ENCODE peak calls at places on chromosomes 3 and 15, in ten cellular contexts. One of them, this sample, is unnamed. For H3K4me1, the result is how much of the 10 kb centered on the place peaks cover.

GRCh38 chr3:50604628-50605588 is 6.7 kb downstream of the CISH start:
- DNase-seq in transverse colon: peak
- DNase-seq in pancreas: peak
- DNase-seq in tibial nerve: no peak
- DNase-seq in stomach: peak
- DNase-seq in OCI-LY7: peak
- DNase-seq in K562: no peak
- DNase-seq in left lung: no peak
- DNase-seq in lower lobe of right lung: no peak
- DNase-seq in A549: no peak
- DNase-seq in this sample: peak

GRCh38 chr3:141302364-141303141 is 65.8 kb upstream of the ZBTB38 start:
- DNase-seq in transverse colon: no peak
- DNase-seq in pancreas: no peak
- DNase-seq in tibial nerve: no peak
- DNase-seq in stomach: no peak
- DNase-seq in OCI-LY7: no peak
- DNase-seq in K562: no peak
- DNase-seq in left lung: no peak
- DNase-seq in lower lobe of right lung: no peak
- DNase-seq in A549: peak
- DNase-seq in this sample: no peak

GRCh38 chr3:21290557-21290956 is 460.5 kb downstream of the ZNF385D start:
- DNase-seq in transverse colon: no peak
- DNase-seq in pancreas: no peak
- DNase-seq in tibial nerve: no peak
- DNase-seq in stomach: no peak
- DNase-seq in OCI-LY7: no peak
- DNase-seq in K562: peak
- DNase-seq in left lung: no peak
- DNase-seq in lower lobe of right lung: no peak
- DNase-seq in A549: no peak
- DNase-seq in this sample: no peak

GRCh38 chr3:47527952-47528718 is 14.6 kb upstream of the ELP6 start:
- DNase-seq in transverse colon: no peak
- DNase-seq in pancreas: no peak
- DNase-seq in tibial nerve: no peak
- DNase-seq in stomach: no peak
- DNase-seq in OCI-LY7: no peak
- DNase-seq in K562: no peak
- DNase-seq in left lung: no peak
- DNase-seq in lower lobe of right lung: no peak
- DNase-seq in A549: no peak
- DNase-seq in this sample: no peak

GRCh38 chr3:52041118-52041847 is 15.1 kb downstream of the DUSP7 start:
- DNase-seq in transverse colon: no peak
- DNase-seq in pancreas: no peak
- DNase-seq in tibial nerve: no peak
- DNase-seq in stomach: no peak
- DNase-seq in OCI-LY7: no peak
- DNase-seq in K562: peak
- DNase-seq in left lung: no peak
- DNase-seq in lower lobe of right lung: no peak
- DNase-seq in A549: no peak
- DNase-seq in this sample: no peak

GRCh38 chr15:31477851-31478250 is 151.2 kb downstream of the KLF13 start:
- DNase-seq in transverse colon: peak
- DNase-seq in pancreas: no peak
- DNase-seq in tibial nerve: no peak
- DNase-seq in stomach: peak
- DNase-seq in OCI-LY7: no peak
- DNase-seq in K562: no peak
- DNase-seq in left lung: no peak
- DNase-seq in lower lobe of right lung: no peak
- DNase-seq in A549: no peak
- DNase-seq in this sample: no peak

GRCh38 chr3:111735271-111735758 is 123.8 kb upstream of the PHLDB2 start:
- DNase-seq in transverse colon: no peak
- DNase-seq in pancreas: no peak
- DNase-seq in tibial nerve: no peak
- DNase-seq in stomach: no peak
- DNase-seq in OCI-LY7: no peak
- DNase-seq in K562: no peak
- DNase-seq in left lung: no peak
- DNase-seq in lower lobe of right lung: no peak
- DNase-seq in A549: peak
- DNase-seq in this sample: no peak

GRCh38 chr3:151630035-151630434 is 103.7 kb upstream of the AADACL2 start:
- DNase-seq in transverse colon: no peak
- DNase-seq in pancreas: no peak
- DNase-seq in tibial nerve: no peak
- DNase-seq in stomach: no peak
- DNase-seq in OCI-LY7: no peak
- DNase-seq in K562: no peak
- DNase-seq in left lung: no peak
- DNase-seq in lower lobe of right lung: no peak
- DNase-seq in A549: no peak
- DNase-seq in this sample: no peak

GRCh38 chr3:195698325-195699147 is 22.2 kb upstream of the MUC20 start:
- DNase-seq in transverse colon: no peak
- DNase-seq in pancreas: no peak
- DNase-seq in tibial nerve: no peak
- DNase-seq in stomach: no peak
- DNase-seq in OCI-LY7: no peak
- DNase-seq in K562: no peak
- DNase-seq in left lung: no peak
- DNase-seq in lower lobe of right lung: no peak
- DNase-seq in A549: no peak
- DNase-seq in this sample: no peak

GRCh38 chr3:195032106-195032759 is 238.7 kb downstream of the XXYLT1 start:
- DNase-seq in transverse colon: no peak
- DNase-seq in pancreas: no peak
- DNase-seq in tibial nerve: no peak
- DNase-seq in stomach: no peak
- DNase-seq in OCI-LY7: no peak
- DNase-seq in K562: no peak
- DNase-seq in left lung: peak
- DNase-seq in lower lobe of right lung: no peak
- DNase-seq in A549: no peak
- DNase-seq in this sample: peak

GRCh38 chr15:63387741-63388468 is 6.3 kb upstream of the CA12 start:
- DNase-seq in transverse colon: no peak
- DNase-seq in pancreas: no peak
- DNase-seq in tibial nerve: no peak
- DNase-seq in stomach: no peak
- DNase-seq in OCI-LY7: no peak
- DNase-seq in K562: no peak
- DNase-seq in left lung: no peak
- DNase-seq in lower lobe of right lung: no peak
- DNase-seq in A549: no peak
- DNase-seq in this sample: no peak

GRCh38 chr3:23612296-23612891 is 193.4 kb upstream of the UBE2E1 start:
- DNase-seq in transverse colon: peak
- DNase-seq in pancreas: no peak
- DNase-seq in tibial nerve: no peak
- DNase-seq in stomach: no peak
- DNase-seq in OCI-LY7: no peak
- DNase-seq in K562: no peak
- DNase-seq in left lung: no peak
- DNase-seq in lower lobe of right lung: no peak
- DNase-seq in A549: no peak
- DNase-seq in this sample: no peak

GRCh38 chr3:16824085-16824696 is 60.6 kb upstream of the PLCL2 start:
- DNase-seq in transverse colon: no peak
- DNase-seq in pancreas: no peak
- DNase-seq in tibial nerve: no peak
- DNase-seq in stomach: no peak
- DNase-seq in OCI-LY7: peak
- DNase-seq in K562: no peak
- DNase-seq in left lung: no peak
- DNase-seq in lower lobe of right lung: no peak
- DNase-seq in A549: no peak
- DNase-seq in this sample: no peak

GRCh38 chr3:4898454-4899313 is 80.6 kb upstream of the BHLHE40 start:
- DNase-seq in transverse colon: no peak
- DNase-seq in pancreas: no peak
- DNase-seq in tibial nerve: no peak
- DNase-seq in stomach: no peak
- DNase-seq in OCI-LY7: no peak
- DNase-seq in K562: peak
- DNase-seq in left lung: no peak
- DNase-seq in lower lobe of right lung: no peak
- DNase-seq in A549: no peak
- DNase-seq in this sample: no peak

GRCh38 chr15:88858934-88859333 is 36.4 kb downstream of the HAPLN3 start:
- DNase-seq in transverse colon: no peak
- DNase-seq in pancreas: no peak
- DNase-seq in tibial nerve: no peak
- DNase-seq in stomach: no peak
- DNase-seq in OCI-LY7: no peak
- DNase-seq in K562: no peak
- DNase-seq in left lung: no peak
- DNase-seq in lower lobe of right lung: no peak
- DNase-seq in A549: no peak
- DNase-seq in this sample: peak

GRCh38 chr15:45425135-45425534 is 46.8 kb upstream of the GATM start:
- DNase-seq in transverse colon: no peak
- DNase-seq in pancreas: no peak
- DNase-seq in tibial nerve: no peak
- DNase-seq in stomach: no peak
- DNase-seq in OCI-LY7: no peak
- DNase-seq in K562: no peak
- DNase-seq in left lung: no peak
- DNase-seq in lower lobe of right lung: no peak
- DNase-seq in A549: no peak
- DNase-seq in this sample: no peak

GRCh38 chr3:102140116-102140515 is 290.8 kb downstream of the NFKBIZ start:
- DNase-seq in transverse colon: no peak
- DNase-seq in pancreas: no peak
- DNase-seq in tibial nerve: no peak
- DNase-seq in stomach: no peak
- DNase-seq in OCI-LY7: no peak
- DNase-seq in K562: no peak
- DNase-seq in left lung: no peak
- DNase-seq in lower lobe of right lung: no peak
- DNase-seq in A549: no peak
- DNase-seq in this sample: no peak

GRCh38 chr3:63473641-63474166 is 178.8 kb upstream of the SNTN start:
- DNase-seq in transverse colon: no peak
- DNase-seq in pancreas: no peak
- DNase-seq in tibial nerve: no peak
- DNase-seq in stomach: no peak
- DNase-seq in OCI-LY7: no peak
- DNase-seq in K562: no peak
- DNase-seq in left lung: no peak
- DNase-seq in lower lobe of right lung: no peak
- DNase-seq in A549: no peak
- DNase-seq in this sample: no peak
- H3K4me1 ChIP-seq in transverse colon: under half
- H3K4me1 ChIP-seq in pancreas: under half
- H3K4me1 ChIP-seq in tibial nerve: under half
- H3K4me1 ChIP-seq in stomach: under half
- H3K4me1 ChIP-seq in OCI-LY7: under half
- H3K4me1 ChIP-seq in K562: under half
- H3K4me1 ChIP-seq in left lung: under half
- H3K4me1 ChIP-seq in lower lobe of right lung: under half
- H3K4me1 ChIP-seq in A549: under half
- H3K4me1 ChIP-seq in this sample: under half

GRCh38 chr3:147943265-147943945 is 534.2 kb downstream of the ZIC1 start:
- DNase-seq in transverse colon: no peak
- DNase-seq in pancreas: no peak
- DNase-seq in tibial nerve: no peak
- DNase-seq in stomach: no peak
- DNase-seq in OCI-LY7: no peak
- DNase-seq in K562: no peak
- DNase-seq in left lung: no peak
- DNase-seq in lower lobe of right lung: no peak
- DNase-seq in A549: peak
- DNase-seq in this sample: no peak

GRCh38 chr3:147940400-147940799 is 531.2 kb downstream of the ZIC1 start:
- DNase-seq in transverse colon: no peak
- DNase-seq in pancreas: no peak
- DNase-seq in tibial nerve: no peak
- DNase-seq in stomach: no peak
- DNase-seq in OCI-LY7: no peak
- DNase-seq in K562: no peak
- DNase-seq in left lung: no peak
- DNase-seq in lower lobe of right lung: no peak
- DNase-seq in A549: no peak
- DNase-seq in this sample: no peak

GRCh38 chr3:147941984-147942383 is 532.8 kb downstream of the ZIC1 start:
- DNase-seq in transverse colon: no peak
- DNase-seq in pancreas: no peak
- DNase-seq in tibial nerve: no peak
- DNase-seq in stomach: no peak
- DNase-seq in OCI-LY7: no peak
- DNase-seq in K562: no peak
- DNase-seq in left lung: no peak
- DNase-seq in lower lobe of right lung: no peak
- DNase-seq in A549: no peak
- DNase-seq in this sample: no peak

GRCh38 chr3:147940846-147941245 is 531.7 kb downstream of the ZIC1 start:
- DNase-seq in transverse colon: no peak
- DNase-seq in pancreas: no peak
- DNase-seq in tibial nerve: no peak
- DNase-seq in stomach: no peak
- DNase-seq in OCI-LY7: no peak
- DNase-seq in K562: no peak
- DNase-seq in left lung: no peak
- DNase-seq in lower lobe of right lung: no peak
- DNase-seq in A549: no peak
- DNase-seq in this sample: no peak

GRCh38 chr3:147945968-147946519 is 536.9 kb downstream of the ZIC1 start:
- DNase-seq in transverse colon: peak
- DNase-seq in pancreas: peak
- DNase-seq in tibial nerve: peak
- DNase-seq in stomach: no peak
- DNase-seq in OCI-LY7: no peak
- DNase-seq in K562: no peak
- DNase-seq in left lung: peak
- DNase-seq in lower lobe of right lung: no peak
- DNase-seq in A549: peak
- DNase-seq in this sample: no peak
- TF ChIP-seq CTCF in transverse colon: peak
- TF ChIP-seq CTCF in pancreas: peak
- TF ChIP-seq CTCF in tibial nerve: peak
- TF ChIP-seq CTCF in stomach: peak
- TF ChIP-seq CTCF in OCI-LY7: peak
- TF ChIP-seq CTCF in K562: no peak
- TF ChIP-seq CTCF in left lung: peak
- TF ChIP-seq CTCF in lower lobe of right lung: peak
- TF ChIP-seq CTCF in A549: peak
- TF ChIP-seq CTCF in this sample: peak

GRCh38 chr15:66628976-66629723 is 63.4 kb upstream of the LCTL start:
- DNase-seq in transverse colon: no peak
- DNase-seq in pancreas: no peak
- DNase-seq in tibial nerve: no peak
- DNase-seq in stomach: no peak
- DNase-seq in OCI-LY7: no peak
- DNase-seq in K562: peak
- DNase-seq in left lung: no peak
- DNase-seq in lower lobe of right lung: peak
- DNase-seq in A549: no peak
- DNase-seq in this sample: no peak
- H3K4me1 ChIP-seq in transverse colon: under half
- H3K4me1 ChIP-seq in pancreas: under half
- H3K4me1 ChIP-seq in tibial nerve: under half
- H3K4me1 ChIP-seq in stomach: under half
- H3K4me1 ChIP-seq in OCI-LY7: under half
- H3K4me1 ChIP-seq in K562: half or more
- H3K4me1 ChIP-seq in left lung: under half
- H3K4me1 ChIP-seq in lower lobe of right lung: under half
- H3K4me1 ChIP-seq in A549: under half
- H3K4me1 ChIP-seq in this sample: under half

GRCh38 chr15:95328559-95328958 is 1001.9 kb upstream of the NR2F2 start:
- DNase-seq in transverse colon: no peak
- DNase-seq in pancreas: no peak
- DNase-seq in tibial nerve: no peak
- DNase-seq in stomach: no peak
- DNase-seq in OCI-LY7: no peak
- DNase-seq in K562: no peak
- DNase-seq in left lung: no peak
- DNase-seq in lower lobe of right lung: no peak
- DNase-seq in A549: no peak
- DNase-seq in this sample: no peak
- TF ChIP-seq CTCF in transverse colon: no peak
- TF ChIP-seq CTCF in pancreas: no peak
- TF ChIP-seq CTCF in tibial nerve: no peak
- TF ChIP-seq CTCF in stomach: no peak
- TF ChIP-seq CTCF in OCI-LY7: no peak
- TF ChIP-seq CTCF in K562: no peak
- TF ChIP-seq CTCF in left lung: no peak
- TF ChIP-seq CTCF in lower lobe of right lung: no peak
- TF ChIP-seq CTCF in A549: no peak
- TF ChIP-seq CTCF in this sample: no peak

This sample was measured in right lobe of liver.